ENCODE peak calls at places on chromosome 18, in six cellular contexts. One of them, this sample, is unnamed.

GRCh38 chr18:69261436-69261835 is 139.3 kb upstream of the DOK6 start:
- DNase-seq in left ventricle myocardium inferior: no peak
- DNase-seq in A549: no peak
- DNase-seq in tibial artery: no peak
- DNase-seq in brain microvascular endothelial cell: no peak
- DNase-seq in fibroblast of lung: peak
- DNase-seq in this sample: no peak

GRCh38 chr18:9760641-9761040 is 52.5 kb downstream of the RAB31 start:
- DNase-seq in left ventricle myocardium inferior: no peak
- DNase-seq in A549: no peak
- DNase-seq in tibial artery: no peak
- DNase-seq in brain microvascular endothelial cell: no peak
- DNase-seq in fibroblast of lung: no peak
- DNase-seq in this sample: no peak

GRCh38 chr18:44651918-44652317 is 28.8 kb upstream of the SETBP1 start:
- DNase-seq in left ventricle myocardium inferior: no peak
- DNase-seq in A549: no peak
- DNase-seq in tibial artery: no peak
- DNase-seq in brain microvascular endothelial cell: no peak
- DNase-seq in fibroblast of lung: no peak
- DNase-seq in this sample: no peak

GRCh38 chr18:79945118-79946042 is 6.1 kb downstream of the SLC66A2 start:
- DNase-seq in left ventricle myocardium inferior: no peak
- DNase-seq in A549: no peak
- DNase-seq in tibial artery: no peak
- DNase-seq in brain microvascular endothelial cell: no peak
- DNase-seq in fibroblast of lung: no peak
- DNase-seq in this sample: no peak

GRCh38 chr18:49562481-49563129 is 748 bp downstream of the LIPG start:
- DNase-seq in left ventricle myocardium inferior: no peak
- DNase-seq in A549: no peak
- DNase-seq in tibial artery: no peak
- DNase-seq in brain microvascular endothelial cell: no peak
- DNase-seq in fibroblast of lung: peak
- DNase-seq in this sample: peak

GRCh38 chr18:48840491-48840877 is 110.3 kb downstream of the SMAD7 start:
- DNase-seq in left ventricle myocardium inferior: no peak
- DNase-seq in A549: no peak
- DNase-seq in tibial artery: no peak
- DNase-seq in brain microvascular endothelial cell: no peak
- DNase-seq in fibroblast of lung: no peak
- DNase-seq in this sample: no peak

GRCh38 chr18:70523798-70524182 is 234.9 kb downstream of the SOCS6 start:
- DNase-seq in left ventricle myocardium inferior: no peak
- DNase-seq in A549: no peak
- DNase-seq in tibial artery: no peak
- DNase-seq in brain microvascular endothelial cell: no peak
- DNase-seq in fibroblast of lung: no peak
- DNase-seq in this sample: no peak

GRCh38 chr18:4125246-4125938 is 329.7 kb downstream of the DLGAP1 start:
- DNase-seq in left ventricle myocardium inferior: peak
- DNase-seq in A549: no peak
- DNase-seq in tibial artery: no peak
- DNase-seq in brain microvascular endothelial cell: peak
- DNase-seq in fibroblast of lung: peak
- DNase-seq in this sample: no peak

GRCh38 chr18:78679861-78680260 is 299.8 kb upstream of the SALL3 start:
- DNase-seq in left ventricle myocardium inferior: no peak
- DNase-seq in A549: no peak
- DNase-seq in tibial artery: no peak
- DNase-seq in brain microvascular endothelial cell: no peak
- DNase-seq in fibroblast of lung: no peak
- DNase-seq in this sample: no peak

GRCh38 chr18:75472906-75473305 is 45.4 kb upstream of the SMIM21 start:
- DNase-seq in left ventricle myocardium inferior: no peak
- DNase-seq in A549: no peak
- DNase-seq in tibial artery: no peak
- DNase-seq in brain microvascular endothelial cell: no peak
- DNase-seq in fibroblast of lung: no peak
- DNase-seq in this sample: no peak

GRCh38 chr18:61955644-61956043 is 62.8 kb upstream of the RNF152 start:
- DNase-seq in left ventricle myocardium inferior: no peak
- DNase-seq in A549: no peak
- DNase-seq in tibial artery: no peak
- DNase-seq in brain microvascular endothelial cell: no peak
- DNase-seq in fibroblast of lung: no peak
- DNase-seq in this sample: no peak

GRCh38 chr18:77129150-77129551 is 3.4 kb downstream of the MBP start:
- DNase-seq in left ventricle myocardium inferior: no peak
- DNase-seq in A549: no peak
- DNase-seq in tibial artery: peak
- DNase-seq in brain microvascular endothelial cell: peak
- DNase-seq in fibroblast of lung: peak
- DNase-seq in this sample: peak

GRCh38 chr18:22773944-22774343 is 159.2 kb upstream of the RBBP8 start:
- DNase-seq in left ventricle myocardium inferior: no peak
- DNase-seq in A549: no peak
- DNase-seq in tibial artery: no peak
- DNase-seq in brain microvascular endothelial cell: no peak
- DNase-seq in fibroblast of lung: no peak
- DNase-seq in this sample: no peak

GRCh38 chr18:427005-427404 is 73.5 kb downstream of the COLEC12 start:
- DNase-seq in left ventricle myocardium inferior: no peak
- DNase-seq in A549: no peak
- DNase-seq in tibial artery: no peak
- DNase-seq in brain microvascular endothelial cell: peak
- DNase-seq in fibroblast of lung: peak
- DNase-seq in this sample: peak

GRCh38 chr18:60100805-60101204 is 201.0 kb downstream of the PMAIP1 start:
- DNase-seq in left ventricle myocardium inferior: no peak
- DNase-seq in A549: no peak
- DNase-seq in tibial artery: no peak
- DNase-seq in brain microvascular endothelial cell: no peak
- DNase-seq in fibroblast of lung: no peak
- DNase-seq in this sample: peak

GRCh38 chr18:49030692-49031443 is 80.1 kb upstream of the SMAD7 start:
- DNase-seq in left ventricle myocardium inferior: no peak
- DNase-seq in A549: no peak
- DNase-seq in tibial artery: no peak
- DNase-seq in brain microvascular endothelial cell: no peak
- DNase-seq in fibroblast of lung: no peak
- DNase-seq in this sample: no peak

GRCh38 chr18:70333757-70334156 is 44.9 kb downstream of the SOCS6 start:
- DNase-seq in left ventricle myocardium inferior: no peak
- DNase-seq in A549: peak
- DNase-seq in tibial artery: no peak
- DNase-seq in brain microvascular endothelial cell: peak
- DNase-seq in fibroblast of lung: peak
- DNase-seq in this sample: peak

GRCh38 chr18:35635171-35635570 is 53.6 kb downstream of the GALNT1 start:
- DNase-seq in left ventricle myocardium inferior: no peak
- DNase-seq in A549: no peak
- DNase-seq in tibial artery: no peak
- DNase-seq in brain microvascular endothelial cell: no peak
- DNase-seq in fibroblast of lung: peak
- DNase-seq in this sample: peak

GRCh38 chr18:62771494-62771893 is 56.2 kb downstream of the PHLPP1 start:
- DNase-seq in left ventricle myocardium inferior: no peak
- DNase-seq in A549: no peak
- DNase-seq in tibial artery: no peak
- DNase-seq in brain microvascular endothelial cell: no peak
- DNase-seq in fibroblast of lung: no peak
- DNase-seq in this sample: no peak

GRCh38 chr18:14971461-14972185 is 223.7 kb downstream of the ANKRD30B start:
- DNase-seq in left ventricle myocardium inferior: no peak
- DNase-seq in A549: no peak
- DNase-seq in tibial artery: no peak
- DNase-seq in brain microvascular endothelial cell: no peak
- DNase-seq in fibroblast of lung: no peak
- DNase-seq in this sample: no peak

GRCh38 chr18:80088823-80089222 is 20.2 kb upstream of the ADNP2 start:
- DNase-seq in left ventricle myocardium inferior: no peak
- DNase-seq in A549: no peak
- DNase-seq in tibial artery: no peak
- DNase-seq in brain microvascular endothelial cell: no peak
- DNase-seq in fibroblast of lung: no peak
- DNase-seq in this sample: no peak

GRCh38 chr18:60675801-60676200 is 303.2 kb upstream of the MC4R start:
- DNase-seq in left ventricle myocardium inferior: no peak
- DNase-seq in A549: no peak
- DNase-seq in tibial artery: no peak
- DNase-seq in brain microvascular endothelial cell: no peak
- DNase-seq in fibroblast of lung: no peak
- DNase-seq in this sample: no peak

GRCh38 chr18:9814431-9814830 is 71.3 kb upstream of the TXNDC2 start:
- DNase-seq in left ventricle myocardium inferior: no peak
- DNase-seq in A549: no peak
- DNase-seq in tibial artery: no peak
- DNase-seq in brain microvascular endothelial cell: peak
- DNase-seq in fibroblast of lung: peak
- DNase-seq in this sample: peak

GRCh38 chr18:48066225-48066652 is 135.8 kb upstream of the SMAD2 start:
- DNase-seq in left ventricle myocardium inferior: no peak
- DNase-seq in A549: no peak
- DNase-seq in tibial artery: no peak
- DNase-seq in brain microvascular endothelial cell: no peak
- DNase-seq in fibroblast of lung: no peak
- DNase-seq in this sample: no peak

GRCh38 chr18:21916594-21916993 is 176.0 kb downstream of the MIB1 start:
- DNase-seq in left ventricle myocardium inferior: no peak
- DNase-seq in A549: no peak
- DNase-seq in tibial artery: no peak
- DNase-seq in brain microvascular endothelial cell: no peak
- DNase-seq in fibroblast of lung: no peak
- DNase-seq in this sample: no peak

GRCh38 chr18:57446322-57446721 is 11.1 kb downstream of the ONECUT2 start:
- DNase-seq in left ventricle myocardium inferior: no peak
- DNase-seq in A549: peak
- DNase-seq in tibial artery: no peak
- DNase-seq in brain microvascular endothelial cell: no peak
- DNase-seq in fibroblast of lung: no peak
- DNase-seq in this sample: peak
- TF ChIP-seq CTCF in left ventricle myocardium inferior: peak
- TF ChIP-seq CTCF in A549: peak
- TF ChIP-seq CTCF in tibial artery: no peak
- TF ChIP-seq CTCF in brain microvascular endothelial cell: peak
- TF ChIP-seq CTCF in fibroblast of lung: peak
- TF ChIP-seq CTCF in this sample: peak

DNA sequence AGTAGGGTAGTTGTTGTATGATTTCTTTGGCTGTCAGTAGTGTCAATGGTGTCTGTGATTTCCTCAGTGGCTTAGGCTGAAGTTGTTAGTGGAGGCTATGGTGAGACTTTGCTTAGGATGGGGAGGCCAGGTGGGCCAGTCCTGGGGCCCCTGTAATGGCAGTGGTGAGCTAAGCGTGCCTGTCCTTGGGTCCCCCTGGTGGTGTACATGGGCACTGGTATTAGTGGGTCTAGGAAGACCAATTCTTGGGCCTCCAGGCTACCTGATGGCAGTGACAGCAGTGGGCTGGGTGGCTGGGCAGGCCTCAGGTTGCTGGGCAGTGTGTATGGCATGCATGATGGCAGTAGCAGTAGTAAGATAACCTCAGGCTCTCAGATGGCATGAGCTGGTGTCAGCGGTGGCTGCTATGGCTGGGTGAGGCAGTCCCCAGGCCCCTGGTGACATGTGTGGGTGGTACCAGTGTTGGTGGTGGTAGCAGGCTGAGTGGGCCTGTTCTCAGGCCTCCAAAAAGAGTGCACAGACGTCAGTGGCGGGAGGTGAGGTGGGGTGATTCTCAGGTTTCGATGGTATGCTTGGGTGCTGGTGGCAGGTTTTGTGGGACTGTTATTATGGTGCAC is 103.2 kb downstream of the KLHL14 start:
- DNase-seq in left ventricle myocardium inferior: no peak
- DNase-seq in A549: no peak
- DNase-seq in tibial artery: no peak
- DNase-seq in brain microvascular endothelial cell: no peak
- DNase-seq in fibroblast of lung: no peak
- DNase-seq in this sample: no peak
- H3K4me3 ChIP-seq in left ventricle myocardium inferior: no peak
- H3K4me3 ChIP-seq in A549: no peak
- H3K4me3 ChIP-seq in tibial artery: no peak
- H3K4me3 ChIP-seq in brain microvascular endothelial cell: no peak
- H3K4me3 ChIP-seq in fibroblast of lung: no peak
- H3K4me3 ChIP-seq in this sample: no peak

DNA sequence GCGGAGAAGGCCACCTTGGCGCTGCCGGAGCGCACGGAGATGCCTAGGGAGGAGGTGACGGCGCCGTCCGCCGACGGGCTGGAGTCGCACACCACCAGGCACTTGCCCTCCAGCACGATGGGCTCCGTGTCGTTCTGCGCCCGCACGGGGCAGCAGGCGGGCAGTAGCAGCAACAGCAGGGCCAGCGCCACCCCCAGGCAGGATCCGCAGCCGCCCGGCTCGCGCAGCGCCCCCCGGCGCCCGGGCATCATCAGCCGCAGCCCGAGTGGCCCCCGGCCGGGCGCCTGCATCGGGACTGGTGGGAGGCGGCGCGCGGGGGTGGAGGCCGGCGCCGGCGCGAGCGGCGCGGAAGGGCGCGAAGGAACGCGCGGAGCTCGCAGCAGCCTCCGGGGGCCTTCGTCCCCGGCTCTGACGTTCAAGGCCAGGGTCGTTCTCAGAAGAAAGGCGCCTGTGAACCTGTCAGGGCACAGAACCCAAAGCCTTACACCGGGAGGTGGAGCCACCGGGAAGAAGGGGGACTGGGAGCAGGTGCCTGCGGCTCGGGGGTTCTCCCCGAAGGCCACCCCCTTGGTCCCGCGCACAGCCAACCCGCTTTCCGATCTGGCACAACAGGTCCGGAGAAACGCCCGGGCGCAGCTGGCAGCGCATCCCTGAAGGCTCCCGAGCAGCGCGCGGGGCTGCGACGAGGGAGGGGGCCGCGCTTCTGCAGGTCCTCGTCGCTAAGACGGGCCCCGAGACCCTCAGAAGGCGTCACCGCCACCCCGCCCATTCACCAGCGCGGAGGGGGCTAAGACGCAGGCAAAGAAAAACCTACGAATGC is 2.1 kb downstream of the CBLN2 start:
- DNase-seq in left ventricle myocardium inferior: no peak
- DNase-seq in A549: no peak
- DNase-seq in tibial artery: no peak
- DNase-seq in brain microvascular endothelial cell: no peak
- DNase-seq in fibroblast of lung: no peak
- DNase-seq in this sample: no peak
- TF ChIP-seq CTCF in left ventricle myocardium inferior: no peak
- TF ChIP-seq CTCF in A549: no peak
- TF ChIP-seq CTCF in tibial artery: no peak
- TF ChIP-seq CTCF in brain microvascular endothelial cell: no peak
- TF ChIP-seq CTCF in fibroblast of lung: no peak
- TF ChIP-seq CTCF in this sample: no peak

DNA sequence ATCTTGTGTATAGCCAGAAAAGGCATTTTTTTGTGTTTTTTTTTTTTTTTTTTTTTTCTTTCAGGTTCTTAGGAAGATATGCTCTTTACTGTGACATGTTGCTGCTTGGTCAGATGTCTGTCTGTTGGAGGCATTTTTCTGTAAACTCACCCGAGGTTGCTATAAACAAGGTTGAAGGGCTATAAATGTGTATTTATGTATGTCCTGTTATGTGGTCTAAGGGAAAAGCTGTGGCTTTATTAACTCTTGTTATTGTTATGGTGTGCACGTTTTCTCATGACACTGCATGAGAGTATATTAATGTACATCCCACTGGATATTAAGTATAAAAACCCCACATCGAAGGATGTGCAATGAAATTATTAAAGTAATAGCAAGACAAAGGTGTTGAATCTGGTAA is 102.0 kb downstream of the ZNF532 start:
- DNase-seq in left ventricle myocardium inferior: no peak
- DNase-seq in A549: no peak
- DNase-seq in tibial artery: no peak
- DNase-seq in brain microvascular endothelial cell: no peak
- DNase-seq in fibroblast of lung: no peak
- DNase-seq in this sample: no peak
- H3K4me3 ChIP-seq in left ventricle myocardium inferior: no peak
- H3K4me3 ChIP-seq in A549: no peak
- H3K4me3 ChIP-seq in tibial artery: no peak
- H3K4me3 ChIP-seq in brain microvascular endothelial cell: no peak
- H3K4me3 ChIP-seq in fibroblast of lung: no peak
- H3K4me3 ChIP-seq in this sample: no peak